ENCODE peak calls at places on chromosomes 7 and 10, in five cellular contexts. One of them, this sample, is unnamed.

GRCh38 chr10:23826399-23826798 is 382.5 kb upstream of the KIAA1217 start:
- DNase-seq in ovary: no peak
- DNase-seq in pancreas: peak; percentile 15
- DNase-seq in stomach: no peak
- DNase-seq in body of pancreas: peak; percentile 31
- DNase-seq in this sample: no peak

GRCh38 chr10:102196893-102197292 is 29.2 kb upstream of the ELOVL3 start:
- DNase-seq in body of pancreas: no peak
- DNase-seq in pancreas: no peak
- DNase-seq in ovary: no peak
- DNase-seq in stomach: no peak
- DNase-seq in this sample: no peak

GRCh38 chr7:124791876-124792446 is 26.4 kb upstream of the GPR37 start:
- DNase-seq in stomach: no peak
- DNase-seq in pancreas: no peak
- DNase-seq in ovary: no peak
- DNase-seq in body of pancreas: no peak
- DNase-seq in this sample: no peak

GRCh38 chr10:97765201-97765600 is 6.6 kb downstream of the SFRP5 start:
- DNase-seq in pancreas: no peak
- DNase-seq in ovary: no peak
- DNase-seq in body of pancreas: no peak
- DNase-seq in stomach: no peak
- DNase-seq in this sample: peak; percentile 54

GRCh38 chr10:89384474-89385324 is 6.8 kb downstream of the IFIT1B start:
- DNase-seq in stomach: no peak
- DNase-seq in pancreas: no peak
- DNase-seq in ovary: no peak
- DNase-seq in body of pancreas: no peak
- DNase-seq in this sample: no peak

GRCh38 chr7:77217474-77218185 is 18.0 kb upstream of the FGL2 start:
- DNase-seq in body of pancreas: no peak
- DNase-seq in ovary: no peak
- DNase-seq in stomach: no peak
- DNase-seq in pancreas: no peak
- DNase-seq in this sample: no peak

GRCh38 chr10:22911889-22912762 is 15.7 kb upstream of the ARMC3 start:
- DNase-seq in pancreas: peak; percentile 52
- DNase-seq in ovary: no peak
- DNase-seq in stomach: no peak
- DNase-seq in body of pancreas: peak; percentile 84
- DNase-seq in this sample: no peak

GRCh38 chr7:38753347-38753746 is 122.2 kb upstream of the AMPH start:
- DNase-seq in stomach: no peak
- DNase-seq in pancreas: no peak
- DNase-seq in body of pancreas: no peak
- DNase-seq in ovary: no peak
- DNase-seq in this sample: no peak

GRCh38 chr7:13990319-13990983 is 985 bp upstream of the ETV1 start:
- DNase-seq in ovary: no peak
- DNase-seq in pancreas: peak; percentile 11
- DNase-seq in body of pancreas: peak; percentile 40
- DNase-seq in stomach: peak; percentile 37
- DNase-seq in this sample: peak; percentile 74

GRCh38 chr10:133383551-133383950 is 4.5 kb downstream of the PAOX start:
- DNase-seq in pancreas: no peak
- DNase-seq in ovary: no peak
- DNase-seq in body of pancreas: no peak
- DNase-seq in stomach: no peak
- DNase-seq in this sample: no peak

GRCh38 chr7:152145853-152146466 is 120.5 kb downstream of the GALNT11 start:
- DNase-seq in body of pancreas: peak; percentile 58
- DNase-seq in pancreas: no peak
- DNase-seq in stomach: no peak
- DNase-seq in ovary: no peak
- DNase-seq in this sample: no peak

GRCh38 chr10:1629326-1630036 is 107.8 kb downstream of the ADARB2 start:
- DNase-seq in pancreas: no peak
- DNase-seq in stomach: no peak
- DNase-seq in ovary: no peak
- DNase-seq in body of pancreas: no peak
- DNase-seq in this sample: no peak

GRCh38 chr10:132974249-132974796 is 32.0 kb upstream of the CFAP46 start:
- DNase-seq in stomach: no peak
- DNase-seq in pancreas: no peak
- DNase-seq in body of pancreas: no peak
- DNase-seq in ovary: no peak
- DNase-seq in this sample: peak; percentile 64

GRCh38 chr10:88582806-88583583 is at the start of gene RNLS:
- DNase-seq in stomach: peak; percentile 51
- DNase-seq in body of pancreas: peak; percentile 80
- DNase-seq in pancreas: peak; percentile 74
- DNase-seq in ovary: peak; percentile 68
- DNase-seq in this sample: peak; percentile 76

GRCh38 chr7:37916673-37917660 is at the start of gene SFRP4:
- DNase-seq in pancreas: peak; percentile 70
- DNase-seq in ovary: peak; percentile 86
- DNase-seq in stomach: no peak
- DNase-seq in body of pancreas: peak; percentile 80
- DNase-seq in this sample: peak; percentile 83

GRCh38 chr7:91264083-91264923 is at the start of gene FZD1:
- DNase-seq in body of pancreas: peak; percentile 96
- DNase-seq in pancreas: peak; percentile 98
- DNase-seq in stomach: peak; percentile 95
- DNase-seq in ovary: peak; percentile 97
- DNase-seq in this sample: peak; percentile 97

GRCh38 chr7:1748774-1749173 is 78.7 kb downstream of the ELFN1 start:
- DNase-seq in body of pancreas: no peak
- DNase-seq in stomach: no peak
- DNase-seq in ovary: no peak
- DNase-seq in pancreas: no peak
- DNase-seq in this sample: peak; percentile 37

DNA sequence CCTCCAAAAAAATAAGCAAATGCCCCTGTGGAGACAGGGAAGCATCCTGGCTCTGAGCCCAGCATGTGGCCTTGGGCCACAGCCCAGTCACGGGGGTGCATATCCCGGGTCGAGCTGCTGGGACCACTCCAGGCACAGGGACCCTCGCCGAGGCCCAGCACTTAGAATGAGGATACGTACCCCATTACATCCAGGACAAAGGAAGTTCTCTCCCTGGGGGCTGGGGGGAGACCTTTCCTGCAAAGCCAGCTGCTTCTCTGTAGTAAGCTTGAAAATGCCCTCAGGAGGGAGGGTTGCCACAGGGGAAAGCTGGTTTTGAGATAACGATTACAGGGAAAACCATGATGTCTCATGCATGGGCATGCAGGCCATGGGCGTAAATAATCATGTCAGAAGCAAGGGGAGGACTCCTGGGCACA is 75.5 kb downstream of the HIPK2 start:
- DNase-seq in pancreas: no peak
- DNase-seq in body of pancreas: peak; percentile 41
- DNase-seq in stomach: peak; percentile 34
- DNase-seq in ovary: peak; percentile 26
- DNase-seq in this sample: no peak
- H3K27ac ChIP-seq in pancreas: no peak overlapping the region
- H3K27ac ChIP-seq in body of pancreas: no peak overlapping the region
- H3K27ac ChIP-seq in stomach: peak overlapping the region; percentile 54
- H3K27ac ChIP-seq in ovary: no peak overlapping the region
- H3K27ac ChIP-seq in this sample: peak overlapping the region; percentile 53

GRCh38 chr7:108310351-108310750 is 145.9 kb downstream of the NRCAM start:
- DNase-seq in body of pancreas: no peak
- DNase-seq in pancreas: no peak
- DNase-seq in ovary: no peak
- DNase-seq in stomach: no peak
- DNase-seq in this sample: no peak
- H3K27ac ChIP-seq in body of pancreas: no peak overlapping the region
- H3K27ac ChIP-seq in pancreas: no peak overlapping the region
- H3K27ac ChIP-seq in ovary: no peak overlapping the region
- H3K27ac ChIP-seq in stomach: no peak overlapping the region
- H3K27ac ChIP-seq in this sample: no peak overlapping the region

GRCh38 chr10:104349623-104350142 is 4.0 kb upstream of the CFAP58 start:
- DNase-seq in pancreas: no peak
- DNase-seq in body of pancreas: no peak
- DNase-seq in ovary: no peak
- DNase-seq in stomach: no peak
- DNase-seq in this sample: no peak

GRCh38 chr10:104345941-104346340 is 7.7 kb upstream of the ITPRIP start:
- DNase-seq in stomach: no peak
- DNase-seq in body of pancreas: no peak
- DNase-seq in pancreas: no peak
- DNase-seq in ovary: no peak
- DNase-seq in this sample: no peak

GRCh38 chr10:104345512-104345911 is 7.2 kb upstream of the ITPRIP start:
- DNase-seq in body of pancreas: no peak
- DNase-seq in stomach: no peak
- DNase-seq in ovary: no peak
- DNase-seq in pancreas: no peak
- DNase-seq in this sample: no peak

GRCh38 chr10:104348601-104349000 is 5.0 kb upstream of the CFAP58 start:
- DNase-seq in stomach: no peak
- DNase-seq in pancreas: no peak
- DNase-seq in ovary: no peak
- DNase-seq in body of pancreas: no peak
- DNase-seq in this sample: no peak

GRCh38 chr10:104347295-104348045 is 6.2 kb upstream of the CFAP58 start:
- DNase-seq in body of pancreas: no peak
- DNase-seq in stomach: no peak
- DNase-seq in ovary: no peak
- DNase-seq in pancreas: no peak
- DNase-seq in this sample: no peak
- H3K27ac ChIP-seq in body of pancreas: no peak overlapping the region
- H3K27ac ChIP-seq in stomach: no peak overlapping the region
- H3K27ac ChIP-seq in ovary: no peak overlapping the region
- H3K27ac ChIP-seq in pancreas: no peak overlapping the region
- H3K27ac ChIP-seq in this sample: no peak overlapping the region

GRCh38 chr10:59587083-59587755 is 122.4 kb downstream of the SLC16A9 start:
- DNase-seq in pancreas: no peak
- DNase-seq in body of pancreas: no peak
- DNase-seq in stomach: no peak
- DNase-seq in ovary: no peak
- DNase-seq in this sample: no peak
- H3K27ac ChIP-seq in pancreas: no peak overlapping the region
- H3K27ac ChIP-seq in body of pancreas: no peak overlapping the region
- H3K27ac ChIP-seq in stomach: no peak overlapping the region
- H3K27ac ChIP-seq in ovary: no peak overlapping the region
- H3K27ac ChIP-seq in this sample: no peak overlapping the region